ENCODE peak calls at places on chromosomes 11 and 22, in four cellular contexts. One of them, this sample, is unnamed.

GRCh38 chr11:69486773-69487266 is 5.4 kb downstream of the LINC01488 start:
- DNase-seq in Panc1: no peak
- DNase-seq in aorta: peak; percentile 84
- DNase-seq in kidney: peak; percentile 62
- DNase-seq in this sample: peak; percentile 77

GRCh38 chr22:21626073-21626734 is 3.6 kb downstream of the YDJC start:
- DNase-seq in aorta: no peak
- DNase-seq in kidney: no peak
- DNase-seq in Panc1: no peak
- DNase-seq in this sample: no peak

GRCh38 chr22:35258144-35258988 is 1.1 kb downstream of the HMGXB4 start:
- DNase-seq in aorta: no peak
- DNase-seq in kidney: no peak
- DNase-seq in Panc1: no peak
- DNase-seq in this sample: no peak

GRCh38 chr11:62702241-62702640 is 5.0 kb downstream of the BSCL2 start:
- DNase-seq in aorta: peak; percentile 13
- DNase-seq in kidney: no peak
- DNase-seq in Panc1: no peak
- DNase-seq in this sample: no peak

GRCh38 chr11:17479284-17480214 is 2.9 kb upstream of the ABCC8 start:
- DNase-seq in kidney: no peak
- DNase-seq in Panc1: no peak
- DNase-seq in aorta: no peak
- DNase-seq in this sample: no peak

GRCh38 chr11:120248551-120249278 is 8.8 kb downstream of the POU2F3 start:
- DNase-seq in kidney: no peak
- DNase-seq in Panc1: no peak
- DNase-seq in aorta: no peak
- DNase-seq in this sample: no peak

GRCh38 chr11:10376061-10376460 is 71.2 kb downstream of the ADM start:
- DNase-seq in kidney: no peak
- DNase-seq in Panc1: no peak
- DNase-seq in aorta: no peak
- DNase-seq in this sample: peak; percentile 51

GRCh38 chr22:49500076-49500460 is 327.6 kb downstream of the BRD1 start:
- DNase-seq in aorta: no peak
- DNase-seq in kidney: no peak
- DNase-seq in Panc1: no peak
- DNase-seq in this sample: no peak

GRCh38 chr22:23282089-23282501 is 101.8 kb downstream of the BCR start:
- DNase-seq in aorta: peak; percentile 97
- DNase-seq in Panc1: no peak
- DNase-seq in kidney: peak; percentile 96
- DNase-seq in this sample: peak; percentile 98

GRCh38 chr11:113859665-113860064 is 15.7 kb downstream of the USP28 start:
- DNase-seq in aorta: no peak
- DNase-seq in Panc1: no peak
- DNase-seq in kidney: no peak
- DNase-seq in this sample: no peak

GRCh38 chr11:69884751-69885150 is 65.5 kb upstream of the FGF3 start:
- DNase-seq in Panc1: no peak
- DNase-seq in aorta: no peak
- DNase-seq in kidney: no peak
- DNase-seq in this sample: no peak

GRCh38 chr22:25199726-25200520 is at the start of gene CRYBB3:
- DNase-seq in aorta: no peak
- DNase-seq in Panc1: no peak
- DNase-seq in kidney: no peak
- DNase-seq in this sample: no peak

GRCh38 chr11:8683115-8683807 is 669 bp downstream of the RPL27A start:
- DNase-seq in kidney: no peak
- DNase-seq in aorta: no peak
- DNase-seq in Panc1: no peak
- DNase-seq in this sample: no peak

GRCh38 chr22:47401976-47402770 is 639.7 kb downstream of the TBC1D22A start:
- DNase-seq in Panc1: no peak
- DNase-seq in kidney: no peak
- DNase-seq in aorta: peak; percentile 63
- DNase-seq in this sample: peak; percentile 11

GRCh38 chr11:128716661-128717210 is 22.9 kb downstream of the FLI1 start:
- DNase-seq in aorta: no peak
- DNase-seq in kidney: no peak
- DNase-seq in Panc1: no peak
- DNase-seq in this sample: no peak

GRCh38 chr22:43270949-43271348 is 72.2 kb downstream of the SCUBE1 start:
- DNase-seq in aorta: no peak
- DNase-seq in Panc1: no peak
- DNase-seq in kidney: no peak
- DNase-seq in this sample: no peak

GRCh38 chr11:61691378-61692156 is 11.4 kb downstream of the DAGLA start:
- DNase-seq in Panc1: no peak
- DNase-seq in kidney: no peak
- DNase-seq in aorta: no peak
- DNase-seq in this sample: no peak

GRCh38 chr11:123798079-123798478 is 8.1 kb downstream of the OR6M1 start:
- DNase-seq in Panc1: no peak
- DNase-seq in kidney: no peak
- DNase-seq in aorta: no peak
- DNase-seq in this sample: no peak

GRCh38 chr11:77502501-77502900 is 28.6 kb upstream of the PAK1 start:
- DNase-seq in Panc1: no peak
- DNase-seq in aorta: no peak
- DNase-seq in kidney: no peak
- DNase-seq in this sample: no peak

GRCh38 chr11:67117667-67118058 is 1.4 kb upstream of the KDM2A start:
- DNase-seq in kidney: peak; percentile 82
- DNase-seq in Panc1: no peak
- DNase-seq in aorta: peak; percentile 79
- DNase-seq in this sample: peak; percentile 58

GRCh38 chr22:22855617-22856308 is 31.9 kb upstream of the IGLL5 start:
- DNase-seq in kidney: no peak
- DNase-seq in Panc1: no peak
- DNase-seq in aorta: no peak
- DNase-seq in this sample: no peak

GRCh38 chr11:112784323-112785073 is 176.7 kb upstream of the NCAM1 start:
- DNase-seq in Panc1: no peak
- DNase-seq in kidney: peak; percentile 85
- DNase-seq in aorta: peak; percentile 88
- DNase-seq in this sample: peak; percentile 70

GRCh38 chr11:83115551-83115950 is 41.4 kb upstream of the PCF11 start:
- DNase-seq in aorta: no peak
- DNase-seq in kidney: no peak
- DNase-seq in Panc1: no peak
- DNase-seq in this sample: no peak

GRCh38 chr11:94822080-94822479 is 53.9 kb downstream of the AMOTL1 start:
- DNase-seq in Panc1: no peak
- DNase-seq in aorta: no peak
- DNase-seq in kidney: no peak
- DNase-seq in this sample: no peak

GRCh38 chr11:17839973-17840611 is 105.5 kb downstream of the KCNC1 start:
- DNase-seq in aorta: no peak
- DNase-seq in kidney: no peak
- DNase-seq in Panc1: no peak
- DNase-seq in this sample: no peak

GRCh38 chr11:130826572-130826971 is 89.7 kb downstream of the SNX19 start:
- DNase-seq in aorta: no peak
- DNase-seq in Panc1: no peak
- DNase-seq in kidney: no peak
- DNase-seq in this sample: no peak

GRCh38 chr11:75195164-75195962 is 44.5 kb downstream of the SLCO2B1 start:
- DNase-seq in aorta: peak; percentile 81
- DNase-seq in kidney: no peak
- DNase-seq in Panc1: no peak
- DNase-seq in this sample: peak; percentile 69

GRCh38 chr11:75199412-75199955 is 41.1 kb upstream of the TPBGL start:
- DNase-seq in kidney: no peak
- DNase-seq in Panc1: no peak
- DNase-seq in aorta: no peak
- DNase-seq in this sample: no peak

GRCh38 chr11:75196426-75196825 is 44.1 kb upstream of the TPBGL start:
- DNase-seq in aorta: no peak
- DNase-seq in kidney: no peak
- DNase-seq in Panc1: no peak
- DNase-seq in this sample: peak; percentile 62

GRCh38 chr11:75198278-75198948 is 42.2 kb upstream of the TPBGL start:
- DNase-seq in Panc1: no peak
- DNase-seq in kidney: no peak
- DNase-seq in aorta: no peak
- DNase-seq in this sample: no peak

GRCh38 chr11:75197512-75198277 is 42.9 kb upstream of the TPBGL start:
- DNase-seq in aorta: no peak
- DNase-seq in Panc1: no peak
- DNase-seq in kidney: no peak
- DNase-seq in this sample: peak; percentile 53
- H3K4me3 ChIP-seq in aorta: no peak overlapping the region
- H3K4me3 ChIP-seq in Panc1: no peak overlapping the region
- H3K4me3 ChIP-seq in kidney: no peak overlapping the region
- H3K4me3 ChIP-seq in this sample: no peak overlapping the region

GRCh38 chr11:12386309-12386708 is 8.9 kb downstream of the PARVA start:
- DNase-seq in kidney: no peak
- DNase-seq in aorta: no peak
- DNase-seq in Panc1: no peak
- DNase-seq in this sample: no peak
- H3K27ac ChIP-seq in kidney: no peak overlapping the region
- H3K27ac ChIP-seq in aorta: no peak overlapping the region
- H3K27ac ChIP-seq in Panc1: no peak overlapping the region
- H3K27ac ChIP-seq in this sample: peak overlapping the region; percentile 5

GRCh38 chr22:44289429-44290171 is 23.2 kb downstream of the SHISAL1 start:
- DNase-seq in Panc1: no peak
- DNase-seq in aorta: no peak
- DNase-seq in kidney: no peak
- DNase-seq in this sample: no peak

GRCh38 chr22:44284711-44285110 is 28.0 kb downstream of the SHISAL1 start:
- DNase-seq in aorta: no peak
- DNase-seq in kidney: no peak
- DNase-seq in Panc1: no peak
- DNase-seq in this sample: no peak

GRCh38 chr22:44286673-44287072 is 26.1 kb downstream of the SHISAL1 start:
- DNase-seq in aorta: no peak
- DNase-seq in Panc1: no peak
- DNase-seq in kidney: no peak
- DNase-seq in this sample: no peak

GRCh38 chr22:44288951-44289350 is 23.8 kb downstream of the SHISAL1 start:
- DNase-seq in Panc1: no peak
- DNase-seq in aorta: no peak
- DNase-seq in kidney: no peak
- DNase-seq in this sample: no peak

GRCh38 chr22:44287121-44287693 is 25.5 kb downstream of the SHISAL1 start:
- DNase-seq in kidney: no peak
- DNase-seq in Panc1: no peak
- DNase-seq in aorta: no peak
- DNase-seq in this sample: no peak
- H3K4me1 ChIP-seq in kidney: no peaks in the 10 kb centered on the region
- H3K4me1 ChIP-seq in Panc1: no peaks in the 10 kb centered on the region
- H3K4me1 ChIP-seq in aorta: no peaks in the 10 kb centered on the region
- H3K4me1 ChIP-seq in this sample: no peaks in the 10 kb centered on the region

GRCh38 chr11:76307978-76308747 is 72.8 kb downstream of the THAP12 start:
- DNase-seq in aorta: no peak
- DNase-seq in kidney: no peak
- DNase-seq in Panc1: no peak
- DNase-seq in this sample: no peak
- H3K4me3 ChIP-seq in aorta: no peak overlapping the region
- H3K4me3 ChIP-seq in kidney: no peak overlapping the region
- H3K4me3 ChIP-seq in Panc1: no peak overlapping the region
- H3K4me3 ChIP-seq in this sample: no peak overlapping the region

GRCh38 chr11:44290206-44290605 is 19.7 kb downstream of the ALX4 start:
- DNase-seq in Panc1: no peak
- DNase-seq in kidney: no peak
- DNase-seq in aorta: no peak
- DNase-seq in this sample: no peak
- H3K27ac ChIP-seq in Panc1: no peak overlapping the region
- H3K27ac ChIP-seq in kidney: no peak overlapping the region
- H3K27ac ChIP-seq in aorta: no peak overlapping the region
- H3K27ac ChIP-seq in this sample: no peak overlapping the region

DNA sequence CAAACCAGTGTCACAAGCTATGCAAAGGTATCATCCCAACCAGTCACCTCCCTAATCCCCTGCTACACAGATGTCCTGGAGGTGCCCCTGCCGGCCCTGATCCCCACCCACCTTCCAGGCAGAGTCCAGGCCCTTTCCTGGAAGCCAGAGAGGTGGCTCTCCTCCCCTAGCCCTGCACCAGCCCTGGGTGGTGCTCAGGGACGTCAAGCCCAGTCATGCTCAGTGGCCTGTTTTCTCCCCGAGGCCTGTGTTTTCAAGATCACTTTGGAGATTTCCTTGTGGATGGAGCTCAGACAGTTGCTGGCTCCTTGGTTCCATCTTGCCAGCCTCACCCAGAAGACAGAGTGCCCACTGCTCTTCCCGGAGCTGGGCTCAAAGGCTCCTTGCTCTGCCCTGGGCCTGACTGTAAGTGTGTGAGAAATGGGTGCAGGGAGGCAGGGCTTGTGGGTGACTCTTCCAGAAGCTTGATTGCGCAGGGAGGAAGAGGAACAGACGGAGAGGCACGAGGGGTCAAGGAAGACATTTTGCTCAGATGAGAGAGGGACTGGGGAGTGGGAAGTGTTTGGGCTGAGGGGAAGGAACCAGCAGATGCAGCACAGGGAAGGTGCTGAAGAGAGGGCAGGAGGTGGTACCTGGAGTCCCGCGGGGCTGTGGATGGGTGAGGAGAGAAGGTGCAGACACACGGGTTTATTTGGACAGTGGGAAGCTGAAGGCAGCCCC is 11.3 kb downstream of the P2RY6 start:
- DNase-seq in kidney: no peak
- DNase-seq in Panc1: no peak
- DNase-seq in aorta: no peak
- DNase-seq in this sample: no peak
- H3K4me1 ChIP-seq in kidney: no peaks in the 10 kb centered on the region
- H3K4me1 ChIP-seq in Panc1: no peaks in the 10 kb centered on the region
- H3K4me1 ChIP-seq in aorta: no peaks in the 10 kb centered on the region
- H3K4me1 ChIP-seq in this sample: peaks cover 8% of the 10 kb centered on the region

This sample was measured in tibial artery.